ENCODE peak calls at places on chromosomes 12 and 14, in six cellular contexts. One of them, this sample, is unnamed.

GRCh38 chr12:2959194-2959507 is at the start of gene TEAD4:
- DNase-seq in amniotic stem cell: peak; percentile 40
- DNase-seq in BJ: no peak
- DNase-seq in transverse colon: peak; percentile 71
- DNase-seq in AG04450: peak; percentile 24
- DNase-seq in DMS79: no peak
- DNase-seq in this sample: peak; percentile 34

GRCh38 chr12:70964867-70965469 is 44.4 kb upstream of the PTPRR start:
- DNase-seq in amniotic stem cell: no peak
- DNase-seq in BJ: no peak
- DNase-seq in transverse colon: no peak
- DNase-seq in AG04450: no peak
- DNase-seq in DMS79: no peak
- DNase-seq in this sample: no peak

GRCh38 chr14:92453691-92454090 is 59.9 kb upstream of the RIN3 start:
- DNase-seq in amniotic stem cell: no peak
- DNase-seq in BJ: no peak
- DNase-seq in transverse colon: no peak
- DNase-seq in AG04450: no peak
- DNase-seq in DMS79: no peak
- DNase-seq in this sample: no peak

GRCh38 chr12:4449862-4450222 is 4.2 kb upstream of the FGF6 start:
- DNase-seq in amniotic stem cell: no peak
- DNase-seq in BJ: no peak
- DNase-seq in transverse colon: peak; percentile 23
- DNase-seq in AG04450: no peak
- DNase-seq in DMS79: no peak
- DNase-seq in this sample: no peak

GRCh38 chr12:88225776-88226175 is 83.7 kb downstream of the TMTC3 start:
- DNase-seq in amniotic stem cell: no peak
- DNase-seq in BJ: no peak
- DNase-seq in transverse colon: no peak
- DNase-seq in AG04450: no peak
- DNase-seq in DMS79: no peak
- DNase-seq in this sample: no peak

GRCh38 chr12:89267404-89267803 is 84.9 kb downstream of the DUSP6 start:
- DNase-seq in amniotic stem cell: no peak
- DNase-seq in BJ: no peak
- DNase-seq in transverse colon: no peak
- DNase-seq in AG04450: no peak
- DNase-seq in DMS79: no peak
- DNase-seq in this sample: no peak

GRCh38 chr12:65603428-65604351 is 220.6 kb upstream of the HMGA2 start:
- DNase-seq in amniotic stem cell: peak; percentile 39
- DNase-seq in BJ: peak; percentile 86
- DNase-seq in transverse colon: peak; percentile 11
- DNase-seq in AG04450: peak; percentile 59
- DNase-seq in DMS79: no peak
- DNase-seq in this sample: peak; percentile 61

GRCh38 chr12:89733579-89734201 is 25.1 kb upstream of the ATP2B1 start:
- DNase-seq in amniotic stem cell: peak; percentile 42
- DNase-seq in BJ: peak; percentile 86
- DNase-seq in transverse colon: no peak
- DNase-seq in AG04450: peak; percentile 54
- DNase-seq in DMS79: no peak
- DNase-seq in this sample: no peak

GRCh38 chr12:58888131-58888783 is 32.0 kb downstream of the LRIG3 start:
- DNase-seq in amniotic stem cell: no peak
- DNase-seq in BJ: no peak
- DNase-seq in transverse colon: no peak
- DNase-seq in AG04450: peak; percentile 16
- DNase-seq in DMS79: peak; percentile 90
- DNase-seq in this sample: peak; percentile 93

GRCh38 chr14:81537193-81537592 is 3.5 kb upstream of the SEL1L start:
- DNase-seq in amniotic stem cell: no peak
- DNase-seq in BJ: no peak
- DNase-seq in transverse colon: no peak
- DNase-seq in AG04450: no peak
- DNase-seq in DMS79: no peak
- DNase-seq in this sample: no peak

GRCh38 chr14:28375295-28375694 is 391.3 kb upstream of the FOXG1 start:
- DNase-seq in amniotic stem cell: peak; percentile 21
- DNase-seq in BJ: no peak
- DNase-seq in transverse colon: no peak
- DNase-seq in AG04450: no peak
- DNase-seq in DMS79: no peak
- DNase-seq in this sample: peak; percentile 0

GRCh38 chr12:83172441-83172840 is 485.7 kb downstream of the TMTC2 start:
- DNase-seq in amniotic stem cell: no peak
- DNase-seq in BJ: no peak
- DNase-seq in transverse colon: no peak
- DNase-seq in AG04450: no peak
- DNase-seq in DMS79: no peak
- DNase-seq in this sample: no peak

GRCh38 chr14:55697358-55697985 is 117.5 kb downstream of the KTN1 start:
- DNase-seq in amniotic stem cell: no peak
- DNase-seq in BJ: no peak
- DNase-seq in transverse colon: peak; percentile 61
- DNase-seq in AG04450: no peak
- DNase-seq in DMS79: no peak
- DNase-seq in this sample: no peak

GRCh38 chr12:67720383-67720856 is 71.9 kb downstream of the DYRK2 start:
- DNase-seq in amniotic stem cell: no peak
- DNase-seq in BJ: peak; percentile 89
- DNase-seq in transverse colon: no peak
- DNase-seq in AG04450: no peak
- DNase-seq in DMS79: no peak
- DNase-seq in this sample: peak; percentile 57

GRCh38 chr14:92850492-92850891 is 56.4 kb downstream of the GOLGA5 start:
- DNase-seq in amniotic stem cell: no peak
- DNase-seq in BJ: no peak
- DNase-seq in transverse colon: no peak
- DNase-seq in AG04450: no peak
- DNase-seq in DMS79: no peak
- DNase-seq in this sample: no peak

GRCh38 chr12:131132118-131132892 is 178.6 kb downstream of the ADGRD1 start:
- DNase-seq in amniotic stem cell: no peak
- DNase-seq in BJ: no peak
- DNase-seq in transverse colon: peak; percentile 67
- DNase-seq in AG04450: no peak
- DNase-seq in DMS79: no peak
- DNase-seq in this sample: no peak

GRCh38 chr14:74065746-74066575 is 18.3 kb downstream of the ALDH6A1 start:
- DNase-seq in amniotic stem cell: no peak
- DNase-seq in BJ: no peak
- DNase-seq in transverse colon: no peak
- DNase-seq in AG04450: no peak
- DNase-seq in DMS79: no peak
- DNase-seq in this sample: no peak

GRCh38 chr12:27705263-27705662 is 5.4 kb upstream of the MRPS35 start:
- DNase-seq in amniotic stem cell: no peak
- DNase-seq in BJ: no peak
- DNase-seq in transverse colon: no peak
- DNase-seq in AG04450: no peak
- DNase-seq in DMS79: no peak
- DNase-seq in this sample: no peak

GRCh38 chr14:54189358-54190354 is 207.2 kb upstream of the CDKN3 start:
- DNase-seq in amniotic stem cell: no peak
- DNase-seq in BJ: no peak
- DNase-seq in transverse colon: no peak
- DNase-seq in AG04450: no peak
- DNase-seq in DMS79: peak; percentile 77
- DNase-seq in this sample: no peak